ENCODE peak calls at places on chromosomes 12 and 14, in seven cellular contexts. G is bronchial epithelial cell; D is CD4-positive, alpha-beta T cell; O is cardiac muscle cell; F is cardiac fibroblast; U is adrenal gland; X is BJ. A is an unnamed sample.

GRCh38 chr14:79514700-79515099 is 696.6 kb downstream of the DIO2 start:
- DNase-seq in O (peak), F (peak), G (peak), X (peak), D (no peak), U (no peak), A (no peak)

GRCh38 chr12:115004469-115005146 is 320.6 kb upstream of the TBX3 start:
- DNase-seq in F (no peak), O (no peak), X (no peak), U (peak), G (no peak), D (no peak), A (no peak)

GRCh38 chr14:100782516-100783320 is 43.2 kb upstream of the MEG3 start:
- DNase-seq in D (peak), X (no peak), G (no peak), F (no peak), O (no peak), U (no peak), A (no peak)

GRCh38 chr12:53327435-53328042 is 6.1 kb upstream of the AAAS start:
- DNase-seq in U (no peak), X (no peak), F (peak), O (peak), D (no peak), G (no peak), A (no peak)

GRCh38 chr12:65871865-65872645 is 47.8 kb downstream of the HMGA2 start:
- DNase-seq in F (no peak), X (no peak), D (no peak), G (no peak), O (no peak), U (no peak), A (no peak)

GRCh38 chr14:58151264-58151700 is 731 bp downstream of the ARMH4 start:
- DNase-seq in D (no peak), O (peak), U (peak), G (no peak), X (no peak), F (no peak), A (no peak)

GRCh38 chr14:100159107-100159864 is at the start of gene DEGS2:
- DNase-seq in G (no peak), X (no peak), U (no peak), O (no peak), F (no peak), D (peak), A (no peak)

GRCh38 chr14:65549429-65549828 is 136.9 kb downstream of the FUT8 start:
- DNase-seq in F (no peak), D (no peak), O (no peak), U (no peak), G (no peak), X (no peak), A (no peak)

GRCh38 chr14:104675447-104675846 is 14.0 kb upstream of the INF2 start:
- DNase-seq in G (no peak), O (no peak), F (no peak), X (no peak), D (no peak), U (no peak), A (no peak)

GRCh38 chr12:29783773-29784666 is at the start of gene TMTC1:
- DNase-seq in F (peak), U (peak), G (no peak), O (peak), D (no peak), X (no peak), A (no peak)

GRCh38 chr14:99809864-99810854 is 16.9 kb downstream of the EML1 start:
- DNase-seq in O (no peak), F (peak), D (no peak), U (no peak), G (no peak), X (no peak), A (no peak)

GRCh38 chr12:42607584-42607984 is 18.0 kb upstream of the PRICKLE1 start:
- DNase-seq in X (no peak), G (no peak), U (no peak), D (no peak), O (no peak), F (no peak), A (no peak)
- TF ChIP-seq CTCF in X (no peak), G (no peak), U (no peak), D (no peak), O (no peak), F (no peak), A (no peak)

DNA sequence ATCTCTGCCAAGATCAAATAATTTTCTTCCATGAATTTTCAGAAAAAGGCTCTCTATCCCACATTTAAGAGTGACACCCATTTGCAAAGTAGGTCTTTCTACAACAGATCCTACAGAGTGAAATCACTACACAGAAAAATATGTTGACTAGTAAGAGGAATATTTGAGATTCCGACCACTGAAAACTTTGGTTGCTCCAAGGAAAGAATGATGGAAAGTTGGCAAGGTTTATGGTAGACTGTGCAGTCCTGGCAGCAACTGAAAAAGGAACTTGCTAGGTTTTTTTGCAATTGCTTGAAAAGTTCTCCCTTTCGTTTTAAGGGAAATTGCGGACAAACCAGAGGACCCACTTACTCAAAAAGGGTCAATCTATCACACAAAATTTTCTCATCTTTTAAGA is 83.1 kb upstream of the TSPAN8 start:
- DNase-seq in U (no peak), D (no peak), F (no peak), O (peak), G (no peak), X (no peak), A (no peak)
- TF ChIP-seq CTCF in U (no peak), D (no peak), F (no peak), O (no peak), G (no peak), X (no peak), A (no peak)

GRCh38 chr12:12356886-12357696 is at the start of gene BORCS5:
- DNase-seq in F (peak), G (peak), D (peak), X (peak), O (peak), U (peak), A (peak)
- TF ChIP-seq CTCF in F (peak), G (peak), D (peak), X (peak), O (peak), U (no peak), A (peak)

DNA sequence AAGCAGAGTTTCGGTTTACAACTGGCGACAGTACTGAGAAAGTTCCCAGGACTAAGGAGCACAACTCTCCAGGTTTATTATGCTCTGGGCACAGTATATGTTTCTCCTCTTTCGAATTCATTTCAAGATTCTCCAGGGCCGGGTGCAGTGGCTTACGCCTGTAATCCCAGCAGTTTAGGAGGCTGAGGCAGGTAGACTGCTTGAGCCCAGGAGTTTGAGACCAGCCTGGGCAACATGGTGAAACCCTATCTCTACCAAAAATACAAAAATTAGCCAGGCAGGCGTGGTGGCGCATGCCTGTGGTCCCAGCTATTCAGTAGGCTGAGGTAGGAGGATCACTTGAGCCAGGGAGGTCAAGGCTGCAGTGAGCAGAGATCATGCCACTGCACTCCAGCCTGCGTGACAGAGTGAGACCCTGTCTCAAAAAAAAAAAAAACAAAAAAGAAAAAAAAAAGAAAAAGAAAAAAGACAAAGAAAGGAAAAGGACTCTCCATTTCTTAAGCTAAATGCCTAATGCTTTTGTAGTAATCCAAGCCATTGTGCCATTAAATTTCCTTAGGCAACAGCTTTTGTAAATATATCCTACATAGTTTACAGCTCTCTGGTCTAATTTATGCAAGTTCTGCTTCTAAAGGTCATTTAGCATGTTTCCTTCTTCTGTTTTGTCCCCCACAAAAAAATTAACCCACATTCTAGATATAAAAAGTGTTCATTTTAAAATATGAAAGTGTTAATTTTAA is 34.8 kb downstream of the ATL1 start:
- DNase-seq in X (no peak), U (no peak), F (no peak), O (no peak), G (no peak), D (no peak), A (no peak)
- TF ChIP-seq CTCF in X (no peak), U (no peak), F (no peak), O (no peak), G (no peak), D (no peak), A (no peak)

DNA sequence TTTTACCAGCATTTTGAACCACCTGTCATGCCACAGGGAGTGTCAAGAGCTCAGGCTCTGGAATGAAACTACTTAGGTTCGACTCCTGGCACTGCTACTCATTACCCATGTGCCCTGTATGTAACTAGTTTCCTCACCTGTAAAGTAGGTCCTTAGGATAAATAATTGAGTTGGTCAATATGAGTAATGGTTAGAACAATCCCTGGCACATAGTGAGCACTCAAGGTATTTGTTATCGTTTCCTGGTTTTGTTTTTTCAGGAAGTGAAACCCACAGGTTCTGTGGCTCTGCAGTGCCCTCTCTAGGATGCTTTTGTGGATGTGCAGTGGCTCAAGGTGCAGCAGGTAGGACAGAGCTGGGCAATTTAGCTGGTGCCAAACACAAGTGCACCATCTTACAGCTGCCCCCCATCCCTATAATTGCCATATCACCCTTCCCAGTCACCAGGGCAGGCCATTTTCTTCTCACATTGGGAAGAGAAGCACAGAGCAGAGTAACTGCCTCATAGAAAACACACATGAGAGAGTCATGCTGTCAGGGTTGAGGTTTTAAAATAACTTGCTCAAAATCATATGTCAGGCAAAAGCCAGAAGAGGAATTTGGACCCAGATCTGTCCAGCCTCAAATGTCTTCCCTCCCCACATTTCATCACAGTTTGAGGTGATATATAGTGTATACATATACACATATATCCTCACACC is 297.5 kb downstream of the RPAP3 start:
- DNase-seq in X (no peak), O (no peak), F (peak), G (peak), U (no peak), D (peak), A (no peak)
- TF ChIP-seq CTCF in X (no peak), O (no peak), F (peak), G (peak), U (no peak), D (peak), A (no peak)

DNA sequence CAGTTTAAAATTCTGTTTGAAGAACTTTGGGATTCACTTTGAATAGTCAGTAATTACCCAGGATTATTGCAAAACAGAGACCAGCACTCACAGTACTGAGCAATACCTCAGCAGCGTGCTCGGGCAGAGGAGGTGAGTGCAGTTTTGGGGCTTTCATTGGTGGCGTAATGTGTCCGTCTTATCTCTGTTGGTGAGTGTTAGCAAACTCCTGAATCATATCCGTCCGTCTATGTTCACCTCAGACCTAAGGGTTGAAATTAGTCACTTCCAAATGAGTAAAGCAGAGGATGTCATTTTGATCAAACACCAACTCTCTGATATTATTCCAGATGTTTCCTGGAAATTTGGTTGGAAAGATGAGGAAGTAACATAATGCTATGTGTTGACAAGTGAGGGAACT is 82.8 kb downstream of the BORCS5 start:
- DNase-seq in G (peak), F (peak), D (no peak), O (peak), U (peak), X (no peak), A (no peak)
- TF ChIP-seq CTCF in G (no peak), F (no peak), D (no peak), O (no peak), U (no peak), X (no peak), A (no peak)

GRCh38 chr14:21040370-21040925 is 1.7 kb upstream of the RNASE7 start:
- DNase-seq in F (no peak), D (no peak), G (no peak), U (no peak), O (no peak), X (no peak), A (no peak)
- TF ChIP-seq CTCF in F (no peak), D (no peak), G (no peak), U (no peak), O (no peak), X (no peak), A (no peak)

GRCh38 chr12:104933778-104934177 is 24.3 kb downstream of the SLC41A2 start:
- DNase-seq in O (no peak), U (no peak), F (no peak), X (no peak), G (no peak), D (no peak), A (no peak)
- TF ChIP-seq CTCF in O (no peak), U (no peak), F (no peak), X (no peak), G (no peak), D (no peak), A (no peak)

DNA sequence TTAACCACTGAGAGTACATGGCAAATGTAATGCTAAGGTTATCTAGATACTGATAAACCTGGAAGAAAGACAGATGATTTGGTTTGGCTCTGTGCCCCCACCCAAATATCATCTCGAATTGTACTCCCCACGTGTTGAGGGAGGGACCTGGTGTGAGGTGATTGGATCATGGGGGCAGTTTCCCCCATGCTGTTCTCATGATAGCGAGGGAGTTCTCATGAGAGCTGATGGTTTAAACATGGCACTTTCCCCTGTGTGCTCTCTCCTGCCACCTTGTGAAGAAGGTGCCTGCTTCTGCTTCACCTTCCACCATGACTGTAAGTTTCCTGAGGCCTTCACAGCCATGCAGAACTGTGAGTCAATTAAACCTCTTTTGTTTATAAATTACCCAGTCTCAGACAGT is 14.2 kb downstream of the NOXRED1 start:
- DNase-seq in F (peak), U (no peak), D (no peak), O (peak), X (no peak), G (peak), A (no peak)
- TF ChIP-seq CTCF in F (peak), U (no peak), D (no peak), O (no peak), X (peak), G (peak), A (peak)

GRCh38 chr14:54396493-54397335 is at the start of gene CDKN3:
- DNase-seq in F (peak), G (peak), D (peak), O (peak), X (peak), U (peak), A (peak)
- TF ChIP-seq CTCF in F (peak), G (peak), D (no peak), O (peak), X (peak), U (peak), A (peak)